ENCODE peak calls at places on chromosomes 2 and 18, in eight cellular contexts. W is GM23248, Z is iris pigment epithelial cell, S is upper lobe of right lung, O is Daoy, K is NCI-H510A, U is T-helper 1 cell, N is dorsolateral prefrontal cortex. Y is an unnamed sample.

GRCh38 chr2:10389191-10389590 is 58.9 kb downstream of the ODC1 start:
- DNase-seq in O (no peak), U (no peak), Z (no peak), S (no peak), N (no peak), K (no peak), W (no peak), Y (no peak)

GRCh38 chr2:42755161-42755900 is 8.6 kb downstream of the OXER1 start:
- DNase-seq in S (no peak), O (peak), Z (no peak), U (no peak), N (no peak), W (peak), K (no peak), Y (no peak)

GRCh38 chr2:75602724-75603342 is 42.1 kb upstream of the EVA1A start:
- DNase-seq in U (no peak), O (peak), N (no peak), Z (peak), W (peak), S (peak), K (no peak), Y (no peak)

GRCh38 chr2:22981785-22982184 is 403.2 kb upstream of the KLHL29 start:
- DNase-seq in K (no peak), W (no peak), N (no peak), U (no peak), O (no peak), S (no peak), Z (no peak), Y (no peak)

GRCh38 chr2:72901426-72901825 is 14.2 kb downstream of the SPR start:
- DNase-seq in Z (no peak), U (no peak), O (no peak), N (no peak), W (no peak), K (no peak), S (no peak), Y (no peak)

GRCh38 chr2:24045511-24046508 is 1.4 kb downstream of the WDCP start:
- DNase-seq in N (no peak), U (no peak), K (no peak), S (no peak), W (no peak), O (no peak), Z (no peak), Y (no peak)

GRCh38 chr2:54570925-54571694 is 115.0 kb downstream of the SPTBN1 start:
- DNase-seq in Z (peak), N (peak), S (peak), O (peak), W (peak), K (no peak), U (peak), Y (no peak)

GRCh38 chr18:29225351-29225750 is 1048.4 kb upstream of the CDH2 start:
- DNase-seq in N (no peak), O (peak), K (no peak), S (no peak), W (peak), U (no peak), Z (peak), Y (no peak)

GRCh38 chr2:36352024-36352398 is 3.6 kb upstream of the CRIM1 start:
- DNase-seq in Z (peak), K (no peak), S (no peak), O (peak), N (no peak), W (peak), U (no peak), Y (no peak)

GRCh38 chr2:172705352-172705751 is 30.3 kb upstream of the RAPGEF4 start:
- DNase-seq in Z (no peak), W (no peak), S (no peak), O (no peak), N (no peak), K (no peak), U (no peak), Y (no peak)

GRCh38 chr18:40866013-40866644 is 1088.9 kb upstream of the PIK3C3 start:
- DNase-seq in S (no peak), W (peak), Z (peak), K (peak), N (no peak), U (no peak), O (no peak), Y (no peak)

GRCh38 chr2:241074065-241074818 is 27.8 kb downstream of the MTERF4 start:
- DNase-seq in U (no peak), Z (no peak), K (no peak), S (no peak), N (no peak), W (no peak), O (no peak), Y (no peak)

GRCh38 chr2:225100269-225100668 is 58.0 kb upstream of the DOCK10 start:
- DNase-seq in O (no peak), W (peak), N (no peak), U (no peak), S (no peak), Z (peak), K (no peak), Y (no peak)

GRCh38 chr2:70391988-70392387 is 90.1 kb upstream of the FAM136A start:
- DNase-seq in W (peak), N (no peak), U (no peak), K (no peak), Z (no peak), O (no peak), S (no peak), Y (no peak)

Y was measured in occipital lobe.